ENCODE peak calls at places on chromosomes 2 and 18, in six cellular contexts. D is prostate gland, N is ovary, L is HCT116, F is A549, V is uterus. W is an unnamed sample.

GRCh38 chr2:40760071-40760666 is 308.3 kb upstream of the SLC8A1 start:
- DNase-seq in D (peak), N (no peak), L (peak), F (peak), V (peak), W (no peak)

GRCh38 chr2:132256251-132256902 is 94.6 kb upstream of the ANKRD30BL start:
- DNase-seq in D (no peak), N (no peak), L (no peak), F (no peak), V (no peak), W (peak)

GRCh38 chr2:134306521-134306920 is 52.6 kb downstream of the MGAT5 start:
- DNase-seq in D (no peak), N (no peak), L (no peak), F (no peak), V (no peak), W (no peak)

GRCh38 chr2:9762941-9763340 is 80.3 kb upstream of the TAF1B start:
- DNase-seq in D (no peak), N (no peak), L (no peak), F (no peak), V (no peak), W (no peak)

GRCh38 chr2:239954166-239955085 is 70.7 kb downstream of the NDUFA10 start:
- DNase-seq in D (no peak), N (peak), L (no peak), F (no peak), V (peak), W (no peak)

GRCh38 chr18:23307567-23308295 is 145.4 kb upstream of the RIOK3 start:
- DNase-seq in D (no peak), N (no peak), L (peak), F (no peak), V (peak), W (no peak)

GRCh38 chr2:160493227-160494028 is at the start of gene RBMS1:
- DNase-seq in D (peak), N (peak), L (no peak), F (peak), V (peak), W (peak)

GRCh38 chr2:118697771-118698170 is 149.7 kb downstream of the EN1 start:
- DNase-seq in D (no peak), N (no peak), L (no peak), F (no peak), V (no peak), W (no peak)

GRCh38 chr2:127078691-127079270 is 28.2 kb downstream of the BIN1 start:
- DNase-seq in D (no peak), N (no peak), L (no peak), F (no peak), V (no peak), W (no peak)

GRCh38 chr2:73284296-73285161 is at the start of gene FBXO41:
- DNase-seq in D (peak), N (no peak), L (no peak), F (peak), V (peak), W (peak)

GRCh38 chr18:39742015-39742466 is 2176.4 kb upstream of the CELF4 start:
- DNase-seq in D (no peak), N (no peak), L (no peak), F (no peak), V (no peak), W (no peak)

GRCh38 chr2:27914046-27914792 is 23.7 kb downstream of the BABAM2 start:
- DNase-seq in D (no peak), N (no peak), L (no peak), F (no peak), V (no peak), W (no peak)

GRCh38 chr2:47002480-47003381 is 87.1 kb upstream of the MCFD2 start:
- DNase-seq in D (no peak), N (peak), L (no peak), F (no peak), V (no peak), W (no peak)

GRCh38 chr2:28271914-28272240 is 120.8 kb upstream of the FOSL2 start:
- DNase-seq in D (no peak), N (no peak), L (no peak), F (no peak), V (no peak), W (no peak)

GRCh38 chr2:158761626-158762025 is 33.5 kb upstream of the DAPL1 start:
- DNase-seq in D (peak), N (no peak), L (no peak), F (no peak), V (no peak), W (no peak)

GRCh38 chr18:61606759-61607158 is 273.5 kb downstream of the CDH20 start:
- DNase-seq in D (peak), N (peak), L (peak), F (peak), V (peak), W (no peak)

GRCh38 chr2:112006076-112006410 is 49.0 kb upstream of the TMEM87B start:
- DNase-seq in D (no peak), N (no peak), L (no peak), F (no peak), V (no peak), W (no peak)

GRCh38 chr2:234378440-234378839 is 118.4 kb downstream of the ARL4C start:
- DNase-seq in D (no peak), N (no peak), L (no peak), F (no peak), V (no peak), W (no peak)

GRCh38 chr2:98468621-98469236 is 24.1 kb downstream of the INPP4A start:
- DNase-seq in D (no peak), N (no peak), L (no peak), F (no peak), V (no peak), W (no peak)

GRCh38 chr2:227871375-227871788 is at the start of gene DAW1:
- DNase-seq in D (no peak), N (peak), L (no peak), F (no peak), V (no peak), W (peak)

GRCh38 chr2:100959225-100959880 is 42.7 kb upstream of the RPL31 start:
- DNase-seq in D (no peak), N (no peak), L (no peak), F (no peak), V (no peak), W (no peak)

GRCh38 chr18:25298853-25299274 is 53.1 kb downstream of the ZNF521 start:
- DNase-seq in D (no peak), N (no peak), L (no peak), F (no peak), V (no peak), W (peak)

GRCh38 chr2:72681016-72681995 is 144.5 kb downstream of the EXOC6B start:
- DNase-seq in D (no peak), N (no peak), L (no peak), F (no peak), V (no peak), W (no peak)

GRCh38 chr2:23375448-23375847 is 9.5 kb upstream of the KLHL29 start:
- DNase-seq in D (no peak), N (no peak), L (peak), F (peak), V (no peak), W (no peak)

GRCh38 chr2:31664949-31665724 is 84.4 kb upstream of the SRD5A2 start:
- DNase-seq in D (no peak), N (no peak), L (no peak), F (no peak), V (no peak), W (peak)

GRCh38 chr2:234953116-234954031 is 1.6 kb downstream of the SH3BP4 start:
- DNase-seq in D (peak), N (no peak), L (no peak), F (no peak), V (no peak), W (no peak)

DNA sequence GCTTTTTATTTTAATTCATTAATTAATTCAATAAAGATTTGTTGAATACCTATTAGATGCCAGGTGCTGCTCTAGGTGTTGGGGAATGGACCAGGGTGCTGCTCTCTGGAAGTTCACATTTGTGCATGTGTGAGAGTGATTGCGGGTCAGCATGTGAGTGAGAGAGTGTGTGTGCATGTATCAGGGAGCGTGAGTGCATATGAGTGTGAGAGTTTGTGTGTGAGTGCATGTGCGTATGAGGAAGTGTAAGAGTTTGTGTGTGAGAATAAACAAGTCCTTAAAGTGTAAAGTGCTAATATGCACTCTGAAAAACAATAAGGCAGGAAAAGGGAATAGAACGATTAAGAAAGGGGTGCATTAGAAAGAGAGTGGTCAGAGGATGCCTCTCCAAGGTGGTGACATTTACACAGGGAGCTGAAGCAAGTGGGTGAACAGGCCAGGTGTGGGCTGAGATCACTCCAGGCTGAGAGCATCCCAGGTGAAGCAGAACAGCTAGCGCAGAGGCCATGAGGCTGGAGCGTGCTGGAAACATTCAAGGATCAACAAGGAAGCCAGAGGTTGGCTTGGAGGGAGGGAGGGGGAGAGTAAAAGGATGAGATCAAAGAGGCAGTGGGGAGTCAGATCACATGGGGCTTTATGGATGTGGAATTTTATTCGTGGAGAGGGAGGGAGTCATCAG is 50.5 kb upstream of the SLC1A4 start:
- DNase-seq in D (no peak), N (no peak), L (no peak), F (no peak), V (no peak), W (no peak)
- TF ChIP-seq POLR2A in D (no peak), N (no peak), L (no peak), F (no peak), V (no peak), W (no peak)

DNA sequence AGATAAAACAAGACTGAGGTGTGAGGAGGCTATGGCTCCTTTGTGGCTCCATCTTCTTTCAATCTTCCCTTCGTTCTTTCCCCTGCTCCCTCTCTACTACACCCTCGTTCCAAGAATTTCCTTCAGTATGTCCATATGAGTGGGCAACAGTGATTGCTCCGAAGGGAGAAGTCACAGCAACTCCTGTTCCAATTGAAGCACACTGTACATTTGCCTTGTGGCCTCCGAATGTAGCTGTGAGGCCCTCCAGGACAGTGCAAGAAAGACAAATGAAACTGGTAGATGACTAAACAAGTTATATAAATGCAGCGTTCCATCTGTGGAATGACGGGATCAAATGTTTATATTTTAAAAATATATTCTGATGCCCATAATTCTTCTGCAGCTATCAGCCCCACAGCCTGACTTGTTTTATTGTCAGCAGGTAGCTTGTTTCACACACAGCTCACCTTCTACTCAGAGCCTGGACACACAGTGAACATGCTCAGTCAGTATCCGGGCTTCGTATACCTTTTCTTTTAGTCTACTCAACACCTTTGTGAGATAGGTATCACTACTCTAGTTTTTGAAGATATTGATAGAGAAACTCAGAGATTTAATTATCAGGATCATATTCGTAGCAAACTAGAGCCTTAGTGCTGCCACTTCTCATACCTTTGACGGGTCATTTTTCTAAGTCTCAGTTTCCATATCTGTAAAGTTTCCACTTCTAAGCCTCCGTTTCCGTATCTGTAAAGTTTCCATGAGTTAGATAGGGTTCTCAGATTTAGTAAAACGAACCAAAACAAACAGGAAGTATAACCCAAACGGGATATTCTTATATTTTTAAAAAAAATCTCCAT is 216.7 kb upstream of the STON1 start:
- DNase-seq in D (no peak), N (no peak), L (no peak), F (no peak), V (no peak), W (no peak)
- H3K4me3 ChIP-seq in D (peak), N (peak), L (peak), F (peak), V (no peak), W (peak)

GRCh38 chr2:167292430-167293171 is 404.3 kb downstream of the XIRP2 start:
- DNase-seq in D (peak), N (peak), L (peak), F (peak), V (peak), W (peak)
- TF ChIP-seq POLR2A in D (no peak), N (no peak), L (no peak), F (no peak), V (peak), W (no peak)

GRCh38 chr18:79483971-79484491 is 88.3 kb downstream of the NFATC1 start:
- DNase-seq in D (no peak), N (no peak), L (no peak), F (no peak), V (no peak), W (peak)

GRCh38 chr18:79485788-79486355 is 90.1 kb downstream of the NFATC1 start:
- DNase-seq in D (no peak), N (no peak), L (no peak), F (no peak), V (no peak), W (no peak)

GRCh38 chr18:79486356-79487197 is 90.8 kb downstream of the NFATC1 start:
- DNase-seq in D (no peak), N (no peak), L (no peak), F (no peak), V (no peak), W (peak)

GRCh38 chr18:79487198-79488165 is 91.8 kb downstream of the NFATC1 start:
- DNase-seq in D (no peak), N (no peak), L (no peak), F (no peak), V (no peak), W (peak)

GRCh38 chr18:79484661-79485621 is 89.2 kb downstream of the NFATC1 start:
- DNase-seq in D (no peak), N (no peak), L (no peak), F (no peak), V (no peak), W (no peak)
- H3K4me3 ChIP-seq in D (no peak), N (no peak), L (no peak), F (no peak), V (no peak), W (no peak)

GRCh38 chr2:20490300-20491181 is 43.7 kb downstream of the RHOB start:
- DNase-seq in D (peak), N (peak), L (no peak), F (no peak), V (peak), W (no peak)
- TF ChIP-seq POLR2A in D (no peak), N (no peak), L (no peak), F (no peak), V (peak), W (no peak)

DNA sequence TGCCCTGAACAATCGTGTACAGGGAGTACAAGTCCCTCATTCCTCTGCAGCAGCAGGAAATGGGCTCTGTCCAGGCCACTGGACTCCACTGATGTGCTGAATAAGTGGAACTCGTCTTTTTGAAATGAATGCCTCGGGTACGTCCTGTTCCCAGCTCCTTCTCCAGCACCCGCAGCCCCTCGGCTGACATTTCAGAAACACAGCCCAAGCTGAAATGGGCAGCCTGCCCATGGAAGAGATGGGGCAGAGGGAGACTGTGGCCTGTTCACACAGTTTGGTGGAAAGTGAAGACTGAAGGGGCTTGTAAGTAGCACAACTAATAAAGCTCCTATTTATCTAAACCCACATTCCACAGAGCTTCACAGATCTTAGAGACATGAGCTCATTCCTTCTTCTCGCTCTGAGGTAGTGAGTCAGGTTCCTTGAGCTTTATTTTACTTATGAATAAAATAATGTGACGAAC is 498.6 kb downstream of the TXNL1 start:
- DNase-seq in D (no peak), N (peak), L (no peak), F (no peak), V (peak), W (no peak)
- H3K4me3 ChIP-seq in D (no peak), N (no peak), L (no peak), F (no peak), V (no peak), W (no peak)

DNA sequence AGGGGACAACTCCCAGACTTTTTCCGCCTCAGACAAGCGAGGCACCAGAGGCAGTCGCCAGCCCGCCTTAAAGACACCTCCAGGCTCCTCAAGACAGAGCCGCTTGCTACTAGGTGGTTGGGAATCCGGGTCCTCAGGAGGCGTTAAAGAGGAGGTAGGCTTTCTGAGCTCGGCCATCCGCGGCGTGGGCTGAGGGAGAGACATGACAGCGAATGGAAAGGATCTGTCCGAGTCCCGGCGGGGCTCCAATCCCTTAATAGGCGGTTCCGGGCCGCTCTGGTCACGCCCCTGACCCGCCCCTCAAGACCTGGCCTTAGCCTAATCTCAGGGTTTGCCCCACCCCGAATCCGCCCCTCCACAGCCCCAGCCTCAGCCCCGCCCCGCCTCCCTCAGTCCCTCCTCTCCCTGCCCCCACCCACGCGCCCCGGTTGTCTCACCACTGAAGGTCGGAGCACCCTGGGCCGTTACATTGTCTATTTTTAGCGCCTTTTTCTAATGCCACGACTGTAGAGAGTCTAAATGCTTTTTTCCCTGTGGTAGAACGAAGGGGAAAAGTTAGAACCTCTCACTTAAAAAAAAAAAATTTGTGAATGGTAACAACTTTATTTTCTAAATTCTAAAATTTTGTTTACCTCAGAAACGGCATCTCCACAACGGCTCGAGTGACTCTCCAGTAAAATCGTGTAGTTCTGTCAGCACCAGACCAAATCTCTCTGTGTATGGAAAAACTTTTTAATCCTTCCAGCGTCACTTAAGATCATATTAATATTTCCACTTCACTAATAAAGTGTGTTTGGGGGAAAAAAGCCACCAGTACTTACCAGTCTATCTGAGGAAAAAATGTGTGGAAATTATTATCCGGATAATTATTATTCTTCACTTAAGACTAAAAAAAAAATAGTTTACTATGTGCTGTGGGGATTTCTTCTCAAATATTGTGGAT is at the start of gene RAD51AP2:
- DNase-seq in D (peak), N (peak), L (peak), F (peak), V (peak), W (peak)
- TF ChIP-seq POLR2A in D (peak), N (no peak), L (no peak), F (no peak), V (no peak), W (peak)

GRCh38 chr2:206250041-206250897 is 24.2 kb upstream of the ZDBF2 start:
- DNase-seq in D (no peak), N (no peak), L (no peak), F (peak), V (no peak), W (no peak)
- H3K4me3 ChIP-seq in D (no peak), N (no peak), L (no peak), F (peak), V (no peak), W (peak)